ENCODE peak calls at places on chromosomes 16 and 17, in nine cellular contexts. S, R, A, W, H, Y, K, M and D are unnamed samples.

GRCh38 chr16:47979783-47980182 is 176.0 kb downstream of the ABCC12 start:
- DNase-seq in S (no peak), R (no peak), A (no peak), W (no peak), H (no peak), Y (no peak), K (no peak), M (no peak), D (no peak)

GRCh38 chr17:19542247-19542646 is 8.6 kb downstream of the SLC47A1 start:
- DNase-seq in S (no peak), R (no peak), A (no peak), W (no peak), H (no peak), Y (no peak), K (no peak), M (no peak), D (no peak)

GRCh38 chr16:84499638-84500037 is 4.8 kb downstream of the MEAK7 start:
- DNase-seq in S (no peak), R (no peak), A (no peak), W (no peak), H (no peak), Y (no peak), K (no peak), M (no peak), D (no peak)

GRCh38 chr16:31386157-31386984 is 6.8 kb upstream of the ITGAD start:
- DNase-seq in S (no peak), R (peak; percentile 50), A (peak; percentile 71), W (peak; percentile 53), H (peak; percentile 26), Y (peak; percentile 33), K (peak; percentile 89), M (no peak), D (peak; percentile 35)

GRCh38 chr16:67645397-67646121 is 615 bp downstream of the CARMIL2 start:
- DNase-seq in S (no peak), R (no peak), A (no peak), W (no peak), H (no peak), Y (no peak), K (no peak), M (no peak), D (no peak)

GRCh38 chr16:58284488-58284887 is 10.3 kb downstream of the PRSS54 start:
- DNase-seq in S (no peak), R (no peak), A (no peak), W (no peak), H (no peak), Y (no peak), K (peak; percentile 27), M (no peak), D (no peak)

GRCh38 chr16:2894231-2894630 is 11.2 kb downstream of the FLYWCH2 start:
- DNase-seq in S (no peak), R (no peak), A (no peak), W (no peak), H (no peak), Y (no peak), K (no peak), M (no peak), D (no peak)

GRCh38 chr17:79042421-79043190 is 18.6 kb downstream of the C1QTNF1 start:
- DNase-seq in S (no peak), R (peak; percentile 65), A (no peak), W (peak; percentile 75), H (peak; percentile 62), Y (peak; percentile 80), K (peak; percentile 54), M (no peak), D (no peak)

GRCh38 chr16:66197668-66198278 is 168.7 kb upstream of the CDH5 start:
- DNase-seq in S (no peak), R (no peak), A (no peak), W (no peak), H (no peak), Y (no peak), K (no peak), M (no peak), D (no peak)

GRCh38 chr16:87395181-87395842 is 3.2 kb downstream of the MAP1LC3B start:
- DNase-seq in S (no peak), R (no peak), A (no peak), W (no peak), H (no peak), Y (peak; percentile 50), K (no peak), M (no peak), D (no peak)

GRCh38 chr17:75555679-75556153 is 30.2 kb downstream of the LLGL2 start:
- DNase-seq in S (no peak), R (no peak), A (no peak), W (no peak), H (no peak), Y (no peak), K (no peak), M (no peak), D (no peak)

GRCh38 chr17:10380631-10381408 is 8.0 kb upstream of the MYH13 start:
- DNase-seq in S (no peak), R (peak; percentile 17), A (peak; percentile 5), W (no peak), H (no peak), Y (peak; percentile 15), K (no peak), M (no peak), D (no peak)

GRCh38 chr16:13554020-13554419 is 365.9 kb upstream of the ERCC4 start:
- DNase-seq in S (no peak), R (no peak), A (no peak), W (no peak), H (no peak), Y (no peak), K (no peak), M (no peak), D (no peak)

GRCh38 chr17:40320771-40321501 is 12.0 kb downstream of the RARA start:
- DNase-seq in S (no peak), R (peak; percentile 65), A (no peak), W (no peak), H (no peak), Y (no peak), K (no peak), M (no peak), D (no peak)

GRCh38 chr17:67836205-67836987 is 11.1 kb downstream of the BPTF start:
- DNase-seq in S (no peak), R (peak; percentile 60), A (no peak), W (no peak), H (no peak), Y (no peak), K (no peak), M (no peak), D (no peak)

GRCh38 chr17:79082311-79083190 is 7.9 kb downstream of the ENGASE start:
- DNase-seq in S (no peak), R (peak; percentile 20), A (peak; percentile 25), W (peak; percentile 66), H (peak; percentile 71), Y (peak; percentile 57), K (no peak), M (peak; percentile 48), D (no peak)

GRCh38 chr16:25009822-25010221 is 5.3 kb downstream of the ARHGAP17 start:
- DNase-seq in S (no peak), R (peak; percentile 38), A (no peak), W (no peak), H (no peak), Y (no peak), K (no peak), M (no peak), D (no peak)

GRCh38 chr16:48284772-48285409 is 37.6 kb upstream of the ABCC11 start:
- DNase-seq in S (no peak), R (no peak), A (no peak), W (no peak), H (no peak), Y (no peak), K (no peak), M (no peak), D (no peak)

GRCh38 chr16:86120201-86120981 is 221.4 kb downstream of the IRF8 start:
- DNase-seq in S (no peak), R (no peak), A (no peak), W (no peak), H (no peak), Y (no peak), K (no peak), M (no peak), D (no peak)

GRCh38 chr17:7405413-7405881 is 1.6 kb upstream of the TMEM256 start:
- DNase-seq in S (no peak), R (no peak), A (no peak), W (no peak), H (no peak), Y (peak; percentile 15), K (no peak), M (no peak), D (no peak)

GRCh38 chr16:11423315-11424117 is 78.3 kb downstream of the RMI2 start:
- DNase-seq in S (no peak), R (no peak), A (no peak), W (no peak), H (no peak), Y (no peak), K (no peak), M (no peak), D (no peak)

GRCh38 chr17:13076905-13077304 is 59.1 kb upstream of the ELAC2 start:
- DNase-seq in S (no peak), R (peak; percentile 77), A (no peak), W (no peak), H (no peak), Y (no peak), K (no peak), M (no peak), D (no peak)

GRCh38 chr17:74477411-74477810 is 11.0 kb downstream of the CD300A start:
- DNase-seq in S (no peak), R (no peak), A (no peak), W (no peak), H (no peak), Y (no peak), K (no peak), M (no peak), D (no peak)

GRCh38 chr16:31734265-31734664 is 139.3 kb upstream of the ZNF267 start:
- DNase-seq in S (no peak), R (no peak), A (no peak), W (no peak), H (no peak), Y (no peak), K (no peak), M (no peak), D (no peak)

GRCh38 chr16:6863135-6863534 is 469.5 kb upstream of the RBFOX1 start:
- DNase-seq in S (no peak), R (no peak), A (no peak), W (no peak), H (no peak), Y (peak; percentile 7), K (no peak), M (peak; percentile 41), D (no peak)

GRCh38 chr16:14378131-14378551 is 251.9 kb downstream of the PARN start:
- DNase-seq in S (no peak), R (peak; percentile 95), A (no peak), W (peak; percentile 64), H (no peak), Y (peak; percentile 68), K (peak; percentile 84), M (no peak), D (no peak)

GRCh38 chr17:15285466-15285865 is 20.3 kb upstream of the PMP22 start:
- DNase-seq in S (no peak), R (no peak), A (no peak), W (no peak), H (no peak), Y (no peak), K (no peak), M (no peak), D (no peak)

GRCh38 chr16:84243732-84244131 is 3.9 kb upstream of the KCNG4 start:
- DNase-seq in S (no peak), R (no peak), A (no peak), W (no peak), H (no peak), Y (no peak), K (no peak), M (no peak), D (no peak)

GRCh38 chr16:8370374-8371015 is 219.8 kb downstream of the TMEM114 start:
- DNase-seq in S (no peak), R (no peak), A (peak; percentile 7), W (peak; percentile 30), H (no peak), Y (peak; percentile 10), K (peak; percentile 2), M (no peak), D (no peak)

GRCh38 chr17:40018211-40019121 is 3.2 kb downstream of the CSF3 start:
- DNase-seq in S (no peak), R (peak; percentile 10), A (no peak), W (no peak), H (no peak), Y (no peak), K (no peak), M (no peak), D (no peak)

GRCh38 chr17:14295676-14296075 is 5.2 kb upstream of the HS3ST3B1 start:
- DNase-seq in S (no peak), R (no peak), A (no peak), W (no peak), H (no peak), Y (no peak), K (no peak), M (no peak), D (no peak)